ENCODE peak calls at places on chromosome 15, in nine cellular contexts. Z is BE2C; A is hepatocyte; C is A549; G is naive thymus-derived CD4-positive, alpha-beta T cell; V is lower lobe of right lung; R is psoas muscle; E is neural progenitor cell; D is IMR-90. X is an unnamed sample.

GRCh38 chr15:25022233-25022632 is 67.4 kb downstream of the SNRPN start:
- DNase-seq in Z (no peak), A (no peak), C (no peak), G (no peak), V (no peak), R (no peak), E (no peak), D (peak; percentile 64), X (no peak)

GRCh38 chr15:51970981-51971352 is 611 bp downstream of the LEO1 start:
- DNase-seq in Z (no peak), A (no peak), C (peak; percentile 48), G (no peak), V (no peak), R (no peak), E (no peak), D (no peak), X (no peak)

GRCh38 chr15:77517579-77517978 is 96.9 kb downstream of the HMG20A start:
- DNase-seq in Z (no peak), A (no peak), C (no peak), G (no peak), V (no peak), R (no peak), E (no peak), D (no peak), X (no peak)

GRCh38 chr15:82810061-82810862 is 834 bp downstream of the WHAMM start:
- DNase-seq in Z (peak; percentile 69), A (peak; percentile 82), C (no peak), G (peak; percentile 40), V (peak; percentile 63), R (no peak), E (peak; percentile 71), D (peak; percentile 50), X (peak; percentile 24)

GRCh38 chr15:80695911-80696651 is 971 bp downstream of the ABHD17C start:
- DNase-seq in Z (no peak), A (peak; percentile 28), C (peak; percentile 94), G (peak; percentile 20), V (peak; percentile 64), R (peak; percentile 15), E (peak; percentile 25), D (no peak), X (peak; percentile 23)

GRCh38 chr15:71151061-71151460 is 35.8 kb downstream of the THSD4 start:
- DNase-seq in Z (no peak), A (no peak), C (no peak), G (no peak), V (no peak), R (no peak), E (no peak), D (peak; percentile 51), X (no peak)

GRCh38 chr15:31975446-31976229 is 54.7 kb upstream of the CHRNA7 start:
- DNase-seq in Z (peak; percentile 65), A (no peak), C (no peak), G (no peak), V (no peak), R (no peak), E (peak; percentile 21), D (no peak), X (peak; percentile 63)

GRCh38 chr15:85289677-85290365 is 90.6 kb upstream of the AKAP13 start:
- DNase-seq in Z (peak; percentile 48), A (peak; percentile 24), C (peak; percentile 96), G (peak; percentile 22), V (peak; percentile 54), R (peak; percentile 28), E (peak; percentile 54), D (peak; percentile 31), X (peak; percentile 49)

GRCh38 chr15:31332020-31332680 is 5.5 kb downstream of the KLF13 start:
- DNase-seq in Z (peak; percentile 66), A (no peak), C (no peak), G (no peak), V (no peak), R (no peak), E (no peak), D (no peak), X (no peak)

GRCh38 chr15:57911247-57911646 is 154.3 kb downstream of the ALDH1A2 start:
- DNase-seq in Z (peak; percentile 84), A (no peak), C (no peak), G (no peak), V (no peak), R (no peak), E (no peak), D (no peak), X (no peak)

GRCh38 chr15:70783610-70784021 is 20.3 kb upstream of the UACA start:
- DNase-seq in Z (no peak), A (peak; percentile 69), C (no peak), G (no peak), V (no peak), R (no peak), E (no peak), D (peak; percentile 81), X (no peak)

GRCh38 chr15:56185980-56186379 is 57.7 kb downstream of the RFX7 start:
- DNase-seq in Z (no peak), A (no peak), C (no peak), G (no peak), V (no peak), R (no peak), E (no peak), D (no peak), X (no peak)

GRCh38 chr15:87576486-87577176 is 679.9 kb downstream of the NTRK3 start:
- DNase-seq in Z (no peak), A (no peak), C (no peak), G (no peak), V (no peak), R (no peak), E (no peak), D (no peak), X (no peak)
- H3K4me1 ChIP-seq in Z (no peaks in the 10 kb centered on the region), A (no peaks in the 10 kb centered on the region), C (no peaks in the 10 kb centered on the region), G (no peaks in the 10 kb centered on the region), V (no peaks in the 10 kb centered on the region), R (no peaks in the 10 kb centered on the region), E (no peaks in the 10 kb centered on the region), D (no peaks in the 10 kb centered on the region), X (no peaks in the 10 kb centered on the region)

GRCh38 chr15:101204744-101205535 is 46.9 kb downstream of the CHSY1 start:
- DNase-seq in Z (no peak), A (no peak), C (no peak), G (no peak), V (no peak), R (no peak), E (no peak), D (peak; percentile 61), X (no peak)
- H3K4me1 ChIP-seq in Z (peaks cover 17% of the 10 kb centered on the region), A (no peaks in the 10 kb centered on the region), C (peaks cover 33% of the 10 kb centered on the region), G (peaks cover 13% of the 10 kb centered on the region), V (peaks cover 85% of the 10 kb centered on the region), R (peaks cover 26% of the 10 kb centered on the region), E (peaks cover 23% of the 10 kb centered on the region), D (peaks cover 29% of the 10 kb centered on the region), X (peaks cover 32% of the 10 kb centered on the region)

GRCh38 chr15:72493220-72493619 is 19.1 kb downstream of the ARIH1 start:
- DNase-seq in Z (no peak), A (no peak), C (no peak), G (no peak), V (no peak), R (no peak), E (no peak), D (no peak), X (no peak)
- H3K4me1 ChIP-seq in Z (no peaks in the 10 kb centered on the region), A (peaks cover 5% of the 10 kb centered on the region), C (peaks cover 65% of the 10 kb centered on the region), G (peaks cover 36% of the 10 kb centered on the region), V (peaks cover 59% of the 10 kb centered on the region), R (peaks cover 88% of the 10 kb centered on the region), E (no peaks in the 10 kb centered on the region), D (peaks cover 9% of the 10 kb centered on the region), X (no peaks in the 10 kb centered on the region)

GRCh38 chr15:101039461-101039860 is 120.3 kb downstream of the LRRK1 start:
- DNase-seq in Z (no peak), A (no peak), C (no peak), G (no peak), V (no peak), R (no peak), E (no peak), D (peak; percentile 71), X (no peak)
- H3K4me1 ChIP-seq in Z (no peaks in the 10 kb centered on the region), A (no peaks in the 10 kb centered on the region), C (no peaks in the 10 kb centered on the region), G (no peaks in the 10 kb centered on the region), V (no peaks in the 10 kb centered on the region), R (no peaks in the 10 kb centered on the region), E (no peaks in the 10 kb centered on the region), D (no peaks in the 10 kb centered on the region), X (no peaks in the 10 kb centered on the region)

GRCh38 chr15:90557147-90557546 is 27.4 kb downstream of the CRTC3 start:
- DNase-seq in Z (no peak), A (no peak), C (no peak), G (no peak), V (no peak), R (no peak), E (no peak), D (peak; percentile 28), X (no peak)

GRCh38 chr15:90558182-90558581 is 28.5 kb downstream of the CRTC3 start:
- DNase-seq in Z (peak; percentile 28), A (peak; percentile 81), C (no peak), G (no peak), V (no peak), R (peak; percentile 19), E (no peak), D (no peak), X (no peak)

GRCh38 chr15:90560229-90560771 is 30.6 kb downstream of the CRTC3 start:
- DNase-seq in Z (peak; percentile 80), A (peak; percentile 49), C (no peak), G (no peak), V (no peak), R (peak; percentile 35), E (peak; percentile 48), D (peak; percentile 96), X (no peak)

GRCh38 chr15:90557651-90558084 is 27.9 kb downstream of the CRTC3 start:
- DNase-seq in Z (peak; percentile 72), A (peak; percentile 41), C (no peak), G (no peak), V (peak; percentile 63), R (peak; percentile 78), E (no peak), D (peak; percentile 65), X (no peak)

DNA sequence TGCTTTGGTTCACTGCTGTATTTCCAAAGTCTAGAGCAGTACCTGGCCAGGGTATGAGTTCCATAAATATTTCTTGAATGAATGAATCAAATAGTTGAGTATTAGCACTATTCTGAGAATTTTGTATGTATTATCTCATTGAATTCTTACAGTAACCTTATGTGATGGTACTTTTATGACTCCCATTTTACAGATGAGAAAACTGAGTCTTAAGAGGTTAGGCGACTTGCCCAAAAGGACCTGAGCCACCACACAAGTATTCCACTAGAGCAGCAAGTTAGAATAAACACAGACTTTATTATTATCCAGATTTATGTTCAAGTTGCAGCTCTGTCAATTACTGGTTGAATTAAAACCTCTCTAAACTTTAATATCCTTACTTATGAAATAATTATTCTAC is 29.4 kb downstream of the CRTC3 start:
- DNase-seq in Z (no peak), A (no peak), C (no peak), G (no peak), V (no peak), R (no peak), E (no peak), D (no peak), X (no peak)
- H3K4me1 ChIP-seq in Z (peaks cover 15% of the 10 kb centered on the region), A (peaks cover 57% of the 10 kb centered on the region), C (peaks cover 43% of the 10 kb centered on the region), G (peaks cover 64% of the 10 kb centered on the region), V (peaks cover 68% of the 10 kb centered on the region), R (peaks cover 48% of the 10 kb centered on the region), E (peaks cover 37% of the 10 kb centered on the region), D (peaks cover 39% of the 10 kb centered on the region), X (no peaks in the 10 kb centered on the region)